ENCODE peak calls at places on chromosome 3, in four cellular contexts. Z is A549, G is K562, O is HepG2. H is an unnamed sample.

GRCh38 chr3:118818386-118818785 is 216.3 kb downstream of the IGSF11 start:
- DNase-seq in Z (no peak), G (no peak), O (peak), H (peak)

GRCh38 chr3:169668081-169668956 is 4.8 kb upstream of the MECOM start:
- DNase-seq in Z (no peak), G (no peak), O (no peak), H (peak)

GRCh38 chr3:14957933-14958332 is 10.6 kb downstream of the NR2C2 start:
- DNase-seq in Z (no peak), G (no peak), O (no peak), H (no peak)

GRCh38 chr3:150626148-150626930 is 23.2 kb downstream of the SELENOT start:
- DNase-seq in Z (no peak), G (no peak), O (no peak), H (no peak)

GRCh38 chr3:148852271-148853000 is 12.7 kb upstream of the CPA3 start:
- DNase-seq in Z (no peak), G (no peak), O (no peak), H (no peak)

GRCh38 chr3:118943597-118943996 is 91.0 kb downstream of the IGSF11 start:
- DNase-seq in Z (no peak), G (peak), O (no peak), H (no peak)

GRCh38 chr3:124504332-124505059 is 225.8 kb upstream of the UMPS start:
- DNase-seq in Z (no peak), G (no peak), O (no peak), H (peak)

GRCh38 chr3:103295974-103296570 is 861.3 kb downstream of the ZPLD1 start:
- DNase-seq in Z (no peak), G (no peak), O (peak), H (peak)

GRCh38 chr3:39752019-39752637 is 57.3 kb upstream of the MYRIP start:
- DNase-seq in Z (no peak), G (no peak), O (no peak), H (no peak)

GRCh38 chr3:172094621-172095557 is 55.5 kb downstream of the FNDC3B start:
- DNase-seq in Z (no peak), G (no peak), O (no peak), H (peak)

GRCh38 chr3:45583021-45583851 is 11.3 kb upstream of the LIMD1 start:
- DNase-seq in Z (no peak), G (no peak), O (peak), H (no peak)

GRCh38 chr3:125381743-125382142 is 6.6 kb upstream of the ZNF148 start:
- DNase-seq in Z (no peak), G (no peak), O (no peak), H (peak)

GRCh38 chr3:132421832-132422231 is 4.5 kb downstream of the DNAJC13 start:
- DNase-seq in Z (no peak), G (no peak), O (peak), H (peak)

GRCh38 chr3:104916971-104917370 is 449.7 kb upstream of the ALCAM start:
- DNase-seq in Z (no peak), G (no peak), O (no peak), H (peak)

GRCh38 chr3:72311425-72311824 is 526.5 kb upstream of the PROK2 start:
- DNase-seq in Z (no peak), G (no peak), O (no peak), H (no peak)

DNA sequence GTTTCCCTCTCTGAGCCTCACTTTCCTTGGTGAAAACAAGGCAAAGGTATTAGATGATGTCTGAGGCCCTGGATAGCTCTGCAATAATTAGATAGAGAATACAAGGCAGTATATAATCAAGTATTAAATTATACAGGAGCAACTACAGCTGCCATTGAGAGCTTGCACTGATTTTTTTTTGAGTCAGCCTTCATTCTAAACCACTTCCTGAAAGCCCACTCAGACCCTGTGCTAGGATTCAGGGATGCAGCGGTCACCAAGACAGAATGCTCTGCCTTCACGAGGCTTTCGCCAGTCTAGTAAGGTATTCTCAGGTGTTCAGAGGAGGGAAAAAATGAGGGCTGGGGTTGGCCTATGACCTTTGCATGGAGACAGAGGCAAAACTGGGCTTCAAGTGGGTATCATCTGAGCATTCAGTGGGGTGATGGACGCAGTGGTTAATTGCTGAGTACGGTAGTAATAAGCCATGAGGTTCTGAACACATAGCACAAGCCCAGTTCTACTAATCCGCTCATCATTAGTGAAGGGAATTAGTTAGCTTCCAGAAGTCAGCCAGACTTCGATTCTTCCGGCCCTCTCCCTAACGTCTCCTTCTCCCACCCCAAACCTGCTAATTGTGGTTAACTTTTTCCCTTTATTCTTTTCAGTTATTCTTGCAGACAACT is 3.6 kb downstream of the VGLL4 start:
- DNase-seq in Z (no peak), G (no peak), O (no peak), H (peak)
- TF ChIP-seq MAZ in Z (no peak), G (no peak), O (no peak), H (no peak)

DNA sequence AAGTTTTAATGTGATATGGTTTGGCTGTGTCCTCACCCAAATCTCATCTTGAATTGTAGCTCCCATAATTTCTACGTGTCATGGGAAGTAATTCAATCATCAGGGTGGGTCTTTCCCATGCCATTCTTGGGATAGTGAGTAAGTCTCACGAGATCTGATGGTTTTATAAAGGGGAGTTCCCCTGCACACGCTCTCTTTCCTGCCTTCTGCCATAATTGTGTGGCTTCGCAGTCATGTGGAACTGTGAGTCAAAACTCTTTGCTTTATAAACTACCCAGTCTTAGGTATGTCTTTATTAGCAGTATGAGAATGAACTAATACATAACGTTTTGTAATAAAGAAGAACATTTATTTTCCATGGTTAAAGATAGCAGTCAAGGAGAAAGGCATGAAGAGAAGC is 39.2 kb upstream of the GOLIM4 start:
- DNase-seq in Z (no peak), G (no peak), O (no peak), H (peak)
- TF ChIP-seq MAZ in Z (no peak), G (no peak), O (no peak), H (no peak)

GRCh38 chr3:42057561-42058211 is 33.5 kb upstream of the TRAK1 start:
- DNase-seq in Z (no peak), G (no peak), O (no peak), H (no peak)

GRCh38 chr3:42052867-42053351 is 38.2 kb upstream of the TRAK1 start:
- DNase-seq in Z (no peak), G (no peak), O (peak), H (peak)

GRCh38 chr3:42053476-42053875 is 37.7 kb upstream of the TRAK1 start:
- DNase-seq in Z (no peak), G (no peak), O (no peak), H (no peak)

GRCh38 chr3:42056840-42057239 is 34.3 kb upstream of the TRAK1 start:
- DNase-seq in Z (no peak), G (no peak), O (no peak), H (no peak)

GRCh38 chr3:42055291-42055690 is 35.9 kb upstream of the TRAK1 start:
- DNase-seq in Z (no peak), G (no peak), O (peak), H (peak)
- TF ChIP-seq MAZ in Z (no peak), G (no peak), O (no peak), H (no peak)

GRCh38 chr3:81760215-81760614 is 1.2 kb downstream of the GBE1 start:
- DNase-seq in Z (no peak), G (no peak), O (no peak), H (no peak)
- TF ChIP-seq MAZ in Z (no peak), G (no peak), O (no peak), H (no peak)

GRCh38 chr3:98902341-98902740 is 846 bp upstream of the DCBLD2 start:
- DNase-seq in Z (no peak), G (no peak), O (no peak), H (no peak)
- TF ChIP-seq MAZ in Z (no peak), G (no peak), O (no peak), H (no peak)

DNA sequence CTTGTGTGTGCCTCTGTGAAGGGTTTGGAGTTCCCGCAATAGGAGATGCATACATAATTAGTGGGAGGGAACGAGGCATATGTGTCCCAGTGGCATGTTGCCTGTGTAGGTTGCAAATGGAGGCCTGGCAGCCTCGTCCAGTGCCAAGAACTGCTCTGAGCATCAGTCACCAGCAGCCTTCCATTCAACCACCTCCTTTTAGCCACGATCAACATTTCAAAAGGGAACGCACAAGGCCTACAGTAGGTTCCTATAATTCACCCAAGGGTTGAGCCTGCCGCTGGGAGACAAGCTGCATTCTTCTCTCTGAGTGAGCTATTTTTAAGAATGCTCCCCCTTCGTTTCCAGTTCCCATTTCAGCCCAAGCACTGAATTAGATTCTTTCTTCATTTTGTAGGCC is 78.8 kb upstream of the CTNNB1 start:
- DNase-seq in Z (no peak), G (no peak), O (no peak), H (no peak)
- TF ChIP-seq MAZ in Z (no peak), G (no peak), O (no peak), H (no peak)

GRCh38 chr3:24315991-24316390 is 178.7 kb downstream of the THRB start:
- DNase-seq in Z (no peak), G (no peak), O (no peak), H (no peak)
- TF ChIP-seq MAZ in Z (no peak), G (no peak), O (no peak), H (no peak)

GRCh38 chr3:129933471-129933870 is 40.0 kb upstream of the TMCC1 start:
- DNase-seq in Z (no peak), G (no peak), O (no peak), H (no peak)
- TF ChIP-seq MAZ in Z (no peak), G (no peak), O (no peak), H (no peak)

GRCh38 chr3:112611813-112612515 is 29.0 kb downstream of the CCDC80 start:
- DNase-seq in Z (no peak), G (no peak), O (no peak), H (no peak)

GRCh38 chr3:112619295-112619694 is 21.6 kb downstream of the CCDC80 start:
- DNase-seq in Z (no peak), G (peak), O (no peak), H (peak)

DNA sequence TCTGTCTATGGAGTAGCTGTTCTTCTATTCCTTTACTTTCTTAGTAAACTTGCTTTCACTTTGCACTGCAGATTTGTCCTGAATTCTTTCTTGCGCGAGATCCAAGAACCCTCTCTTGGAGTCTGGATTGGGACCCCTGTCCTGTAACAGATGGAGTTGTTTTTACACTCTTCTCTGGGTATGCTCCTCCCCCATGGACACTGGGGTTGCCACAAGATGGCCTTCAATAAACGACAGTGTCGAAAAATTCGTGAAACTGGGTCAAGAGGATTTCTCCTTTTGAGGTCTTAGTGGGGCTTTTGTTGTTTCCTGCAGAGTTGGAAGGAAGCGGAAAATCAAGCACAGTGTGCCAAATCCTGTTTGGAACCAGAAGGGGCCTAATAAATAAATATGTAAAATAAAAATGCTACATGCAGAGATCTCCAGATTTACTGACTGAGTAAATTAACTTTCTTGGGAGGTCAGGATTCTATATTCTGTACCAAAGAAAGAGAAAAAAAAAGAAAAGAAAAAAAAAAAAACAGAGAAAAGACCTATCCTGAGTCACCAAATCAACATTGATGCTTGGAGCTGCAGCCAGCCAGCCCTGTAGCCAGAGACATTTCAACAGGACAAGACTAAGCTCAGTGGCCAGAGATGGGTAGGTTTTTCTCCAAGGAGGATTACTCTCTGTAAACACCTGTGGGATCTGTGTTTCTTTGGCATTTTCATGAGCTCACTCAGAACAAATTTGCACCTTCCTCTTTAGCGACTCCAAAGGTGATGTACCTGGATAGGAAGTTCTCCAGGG is 24.8 kb downstream of the CCDC80 start:
- DNase-seq in Z (no peak), G (no peak), O (no peak), H (no peak)
- TF ChIP-seq MAZ in Z (no peak), G (no peak), O (no peak), H (no peak)

H was measured in IMR-90.